ENCODE peak calls at places on chromosomes 3 and 15, in eight cellular contexts. J, F, H, P, C, T, W and D are unnamed samples.

GRCh38 chr3:39443530-39443929 is 23.9 kb upstream of the MOBP start:
- DNase-seq in F (no peak), J (no peak), H (peak; percentile 10), C (peak; percentile 67), P (no peak), W (no peak), T (no peak), D (no peak)

GRCh38 chr3:128369881-128370642 is 96.6 kb downstream of the DNAJB8 start:
- DNase-seq in W (no peak), T (no peak), F (no peak), J (no peak), C (no peak), P (no peak), H (no peak), D (no peak)

GRCh38 chr3:135444058-135444457 is 521.5 kb upstream of the PPP2R3A start:
- DNase-seq in H (no peak), W (no peak), T (no peak), J (no peak), F (no peak), C (no peak), P (no peak), D (no peak)

GRCh38 chr15:76793162-76793561 is 112.0 kb downstream of the SCAPER start:
- DNase-seq in W (no peak), T (no peak), C (no peak), P (no peak), H (no peak), J (no peak), F (no peak), D (no peak)

GRCh38 chr15:60575995-60576394 is 97.1 kb upstream of the ICE2 start:
- DNase-seq in H (no peak), F (no peak), W (no peak), P (no peak), C (no peak), T (peak; percentile 77), J (no peak), D (no peak)

GRCh38 chr15:100623301-100623700 is 20.9 kb downstream of the ASB7 start:
- DNase-seq in J (no peak), P (no peak), C (no peak), T (peak; percentile 84), H (no peak), F (no peak), W (no peak), D (no peak)

GRCh38 chr3:141523615-141524375 is 37.0 kb downstream of the RASA2 start:
- DNase-seq in C (no peak), W (no peak), F (no peak), T (peak; percentile 35), P (no peak), H (no peak), J (no peak), D (no peak)

GRCh38 chr15:38130739-38131498 is 121.7 kb upstream of the SPRED1 start:
- DNase-seq in H (peak; percentile 80), J (no peak), P (no peak), F (no peak), W (no peak), T (peak; percentile 99), C (no peak), D (peak; percentile 88)

GRCh38 chr3:185733980-185734724 is 90.7 kb downstream of the IGF2BP2 start:
- DNase-seq in T (peak; percentile 91), H (peak; percentile 74), P (peak; percentile 80), J (peak; percentile 32), F (peak; percentile 39), W (no peak), C (peak; percentile 73), D (peak; percentile 32)

GRCh38 chr3:46334911-46335478 is 18.9 kb upstream of the CCR2 start:
- DNase-seq in P (no peak), H (no peak), W (no peak), T (peak; percentile 75), C (no peak), F (no peak), J (no peak), D (no peak)

GRCh38 chr3:101813817-101814440 is 34.9 kb downstream of the NXPE3 start:
- DNase-seq in W (no peak), H (peak; percentile 53), F (no peak), P (peak; percentile 18), T (peak; percentile 39), J (no peak), C (no peak), D (no peak)